ENCODE peak calls at places on chromosomes 4 and X, in four cellular contexts. Y is K562, L is HepG2, E is HCT116. O is an unnamed sample.

GRCh38 chr4:7837597-7838135 is 102.0 kb downstream of the AFAP1 start:
- DNase-seq in Y (no peak), L (no peak), E (no peak), O (no peak)

GRCh38 chr4:173752610-173753009 is 222.6 kb upstream of the HAND2 start:
- DNase-seq in Y (peak; percentile 74), L (peak; percentile 18), E (peak; percentile 58), O (no peak)

GRCh38 chrX:29652484-29652883 is 562.9 kb upstream of the MAGEB2 start:
- DNase-seq in Y (no peak), L (no peak), E (no peak), O (no peak)

GRCh38 chrX:8083276-8083675 is 87.8 kb downstream of the VCX2 start:
- DNase-seq in Y (no peak), L (no peak), E (no peak), O (no peak)

GRCh38 chrX:132631579-132632232 is 142.9 kb upstream of the MBNL3 start:
- DNase-seq in Y (peak; percentile 28), L (peak; percentile 31), E (no peak), O (peak; percentile 5)

GRCh38 chr4:68904786-68905185 is 46.8 kb downstream of the UGT2A3 start:
- DNase-seq in Y (peak; percentile 6), L (peak; percentile 20), E (no peak), O (no peak)

GRCh38 chr4:81065446-81065845 is 34.9 kb downstream of the BMP3 start:
- DNase-seq in Y (no peak), L (no peak), E (no peak), O (no peak)

GRCh38 chr4:104524026-104524425 is 29.3 kb upstream of the CXXC4 start:
- DNase-seq in Y (no peak), L (no peak), E (no peak), O (no peak)

GRCh38 chr4:183600189-183600685 is 58.7 kb downstream of the RWDD4 start:
- DNase-seq in Y (peak; percentile 30), L (peak; percentile 20), E (no peak), O (no peak)

GRCh38 chrX:12425496-12425895 is 287.2 kb downstream of the FRMPD4 start:
- DNase-seq in Y (no peak), L (no peak), E (no peak), O (no peak)

GRCh38 chr4:132396636-132397035 is 752.5 kb upstream of the PCDH10 start:
- DNase-seq in Y (no peak), L (no peak), E (no peak), O (no peak)

GRCh38 chr4:6324999-6325790 is 55.5 kb downstream of the WFS1 start:
- DNase-seq in Y (no peak), L (no peak), E (no peak), O (no peak)
- TF ChIP-seq RAD21 in Y (no peak), L (no peak), E (no peak), O (no peak)

DNA sequence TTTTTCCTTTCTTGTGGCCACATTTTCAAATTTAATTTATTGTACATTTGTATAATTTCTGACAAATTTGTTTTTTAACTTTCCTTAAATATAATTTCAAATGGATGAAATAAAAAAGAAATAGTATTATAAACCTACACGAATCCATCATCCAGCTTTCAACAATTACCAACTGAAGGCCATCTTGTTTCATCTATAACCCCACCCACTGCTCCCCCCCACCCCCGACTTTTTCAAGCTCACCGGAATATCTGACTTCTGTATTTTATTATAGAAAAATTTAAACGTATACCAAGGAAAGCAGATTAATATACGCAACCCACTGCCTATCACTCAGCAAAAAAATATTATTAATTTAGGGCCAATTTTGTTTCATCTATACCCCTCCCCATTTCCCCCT is 1.1 kb downstream of the MORF4L2 start:
- DNase-seq in Y (peak; percentile 23), L (no peak), E (no peak), O (peak; percentile 28)
- TF ChIP-seq ELF1 in Y (no peak), L (no peak), E (no peak), O (no peak)

GRCh38 chr4:130403221-130403620 is 1307.3 kb downstream of the C4orf33 start:
- DNase-seq in Y (no peak), L (no peak), E (no peak), O (no peak)
- TF ChIP-seq RAD21 in Y (no peak), L (no peak), E (no peak), O (no peak)

GRCh38 chrX:131199086-131199485 is 90.0 kb downstream of the IGSF1 start:
- DNase-seq in Y (no peak), L (no peak), E (no peak), O (no peak)
- TF ChIP-seq ELF1 in Y (no peak), L (no peak), E (no peak), O (no peak)

O was measured in SK-N-SH.